ENCODE peak calls at places on chromosome 15, in six cellular contexts. G is IMR-90, N is H1, P is mesenchymal stem cell, A is neuronal stem cell, Y is trophoblast cell. B is an unnamed sample.

GRCh38 chr15:97235285-97235985 is 725.1 kb upstream of the ARRDC4 start:
- DNase-seq in G (peak; percentile 39), N (no peak), P (peak; percentile 64), A (peak; percentile 66), Y (peak; percentile 11), B (peak; percentile 63)

GRCh38 chr15:61157933-61158332 is 71.2 kb downstream of the RORA start:
- DNase-seq in G (no peak), N (no peak), P (no peak), A (no peak), Y (no peak), B (no peak)

GRCh38 chr15:99324082-99324620 is 72.9 kb downstream of the LRRC28 start:
- DNase-seq in G (peak; percentile 83), N (no peak), P (peak; percentile 71), A (no peak), Y (peak; percentile 39), B (no peak)

GRCh38 chr15:72927451-72927850 is 124.8 kb upstream of the NEO1 start:
- DNase-seq in G (no peak), N (no peak), P (no peak), A (no peak), Y (no peak), B (no peak)

GRCh38 chr15:79053894-79054293 is 36.7 kb downstream of the RASGRF1 start:
- DNase-seq in G (no peak), N (no peak), P (no peak), A (no peak), Y (no peak), B (no peak)

GRCh38 chr15:66844747-66845145 is 142.7 kb downstream of the SMAD6 start:
- DNase-seq in G (no peak), N (no peak), P (no peak), A (no peak), Y (no peak), B (no peak)

GRCh38 chr15:48924528-48925393 is 39.0 kb downstream of the SHC4 start:
- DNase-seq in G (peak; percentile 12), N (no peak), P (no peak), A (no peak), Y (no peak), B (no peak)

GRCh38 chr15:44015555-44015954 is 179.5 kb downstream of the FRMD5 start:
- DNase-seq in G (no peak), N (no peak), P (no peak), A (no peak), Y (no peak), B (no peak)

GRCh38 chr15:55902975-55903374 is 90.4 kb downstream of the NEDD4 start:
- DNase-seq in G (peak; percentile 50), N (no peak), P (peak; percentile 39), A (no peak), Y (no peak), B (no peak)

GRCh38 chr15:100863406-100864198 is 16.0 kb upstream of the ALDH1A3 start:
- DNase-seq in G (peak; percentile 90), N (no peak), P (peak; percentile 96), A (no peak), Y (no peak), B (no peak)

GRCh38 chr15:89067751-89068150 is 20.5 kb upstream of the ABHD2 start:
- DNase-seq in G (peak; percentile 61), N (no peak), P (no peak), A (no peak), Y (no peak), B (no peak)

GRCh38 chr15:97401970-97402369 is 558.5 kb upstream of the ARRDC4 start:
- DNase-seq in G (no peak), N (no peak), P (no peak), A (no peak), Y (no peak), B (no peak)

GRCh38 chr15:47194718-47195117 is 522.6 kb upstream of the SEMA6D start:
- DNase-seq in G (peak; percentile 66), N (no peak), P (peak; percentile 59), A (no peak), Y (no peak), B (peak; percentile 59)

GRCh38 chr15:101113114-101114005 is 138.5 kb downstream of the CHSY1 start:
- DNase-seq in G (no peak), N (no peak), P (no peak), A (no peak), Y (no peak), B (no peak)

GRCh38 chr15:37891754-37892368 is 42.6 kb upstream of the TMCO5A start:
- DNase-seq in G (peak; percentile 70), N (no peak), P (peak; percentile 64), A (peak; percentile 39), Y (peak; percentile 3), B (peak; percentile 63)

GRCh38 chr15:23038741-23039150 is 623 bp downstream of the TUBGCP5 start:
- DNase-seq in G (peak; percentile 53), N (no peak), P (peak; percentile 75), A (no peak), Y (no peak), B (peak; percentile 52)

GRCh38 chr15:85993116-85993515 is 86.6 kb upstream of the AGBL1 start:
- DNase-seq in G (no peak), N (no peak), P (no peak), A (no peak), Y (no peak), B (no peak)

GRCh38 chr15:47885921-47886320 is 168.6 kb downstream of the SEMA6D start:
- DNase-seq in G (peak; percentile 28), N (no peak), P (peak; percentile 86), A (no peak), Y (no peak), B (peak; percentile 35)

GRCh38 chr15:72182244-72182643 is 15.3 kb downstream of the GRAMD2A start:
- DNase-seq in G (no peak), N (no peak), P (no peak), A (no peak), Y (no peak), B (no peak)

GRCh38 chr15:56533741-56534416 is 68.9 kb upstream of the MNS1 start:
- DNase-seq in G (no peak), N (no peak), P (no peak), A (no peak), Y (no peak), B (no peak)

GRCh38 chr15:90823455-90823974 is 44.9 kb upstream of the FURIN start:
- DNase-seq in G (no peak), N (no peak), P (no peak), A (no peak), Y (peak; percentile 7), B (no peak)

GRCh38 chr15:79874242-79874641 is 22.6 kb downstream of the MTHFS start:
- DNase-seq in G (no peak), N (no peak), P (no peak), A (no peak), Y (no peak), B (peak; percentile 50)

GRCh38 chr15:62964251-62964650 is 78.3 kb upstream of the TPM1 start:
- DNase-seq in G (peak; percentile 12), N (no peak), P (no peak), A (no peak), Y (no peak), B (no peak)

GRCh38 chr15:50777045-50777444 is 11.5 kb upstream of the SPPL2A start:
- DNase-seq in G (no peak), N (no peak), P (no peak), A (no peak), Y (no peak), B (no peak)

GRCh38 chr15:45347033-45347432 is 31.3 kb downstream of the GATM start:
- DNase-seq in G (no peak), N (no peak), P (no peak), A (no peak), Y (no peak), B (peak; percentile 39)

GRCh38 chr15:78315686-78316085 is 16.3 kb upstream of the SKIC8 start:
- DNase-seq in G (no peak), N (no peak), P (no peak), A (no peak), Y (no peak), B (peak; percentile 88)

GRCh38 chr15:75648156-75649000 is 666 bp downstream of the SNX33 start:
- DNase-seq in G (no peak), N (no peak), P (peak; percentile 74), A (peak; percentile 72), Y (no peak), B (peak; percentile 82)

GRCh38 chr15:75650908-75651809 is 3.4 kb downstream of the SNX33 start:
- DNase-seq in G (no peak), N (no peak), P (peak; percentile 71), A (no peak), Y (no peak), B (no peak)

GRCh38 chr15:75649045-75649761 is 1.5 kb downstream of the SNX33 start:
- DNase-seq in G (no peak), N (no peak), P (no peak), A (no peak), Y (no peak), B (no peak)

GRCh38 chr15:75651810-75652543 is 4.3 kb downstream of the SNX33 start:
- DNase-seq in G (no peak), N (no peak), P (no peak), A (no peak), Y (no peak), B (no peak)

GRCh38 chr15:75649848-75650247 is 2.1 kb downstream of the SNX33 start:
- DNase-seq in G (no peak), N (no peak), P (no peak), A (no peak), Y (no peak), B (no peak)
- H3K4me3 ChIP-seq in G (peak overlapping the region; percentile 40), N (no peak overlapping the region), P (peak overlapping the region; percentile 94), A (peak overlapping the region; percentile 98), Y (no peak overlapping the region), B (no peak overlapping the region)

GRCh38 chr15:69224383-69224782 is 63.9 kb downstream of the GLCE start:
- DNase-seq in G (no peak), N (no peak), P (no peak), A (no peak), Y (no peak), B (peak; percentile 13)
- H3K18ac ChIP-seq in G (no peak overlapping the region), N (no peak overlapping the region), P (no peak overlapping the region), A (no peak overlapping the region), Y (no peak overlapping the region), B (no peak overlapping the region)

DNA sequence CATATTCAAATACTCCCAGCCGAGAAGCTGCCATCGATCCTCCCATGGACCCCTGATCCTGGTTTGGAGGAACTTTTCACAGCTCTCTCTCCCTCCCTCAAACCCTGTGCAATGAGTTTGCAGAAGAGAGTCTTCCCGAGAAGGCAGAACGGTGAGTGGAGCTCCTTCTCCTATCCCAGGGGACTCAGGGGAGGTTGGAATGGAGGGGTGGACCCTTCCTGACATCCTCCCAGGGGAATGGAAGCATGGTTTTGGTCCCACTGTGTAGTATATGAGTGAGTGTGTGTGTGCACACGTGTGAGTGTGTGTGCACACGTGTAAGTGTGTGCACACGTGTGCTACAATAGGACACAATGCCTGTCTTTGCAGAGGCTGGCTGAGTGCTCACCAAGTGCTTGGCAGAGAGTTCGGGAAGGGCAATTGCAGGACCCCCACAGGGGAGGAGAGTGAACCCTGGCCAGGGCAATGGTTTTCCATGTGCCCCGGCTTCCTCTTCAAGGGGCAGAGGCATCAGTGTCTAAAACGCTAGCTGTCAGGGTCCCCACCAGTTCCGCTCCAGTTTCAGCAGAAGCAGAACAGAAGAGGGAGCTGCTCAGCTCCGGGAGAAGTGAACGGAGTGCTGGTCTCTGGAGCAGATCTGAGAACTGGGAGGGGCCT is 13.8 kb upstream of the IL16 start:
- DNase-seq in G (no peak), N (no peak), P (no peak), A (no peak), Y (no peak), B (peak; percentile 43)
- H3K4me3 ChIP-seq in G (peak overlapping the region; percentile 43), N (no peak overlapping the region), P (peak overlapping the region; percentile 74), A (no peak overlapping the region), Y (no peak overlapping the region), B (no peak overlapping the region)

DNA sequence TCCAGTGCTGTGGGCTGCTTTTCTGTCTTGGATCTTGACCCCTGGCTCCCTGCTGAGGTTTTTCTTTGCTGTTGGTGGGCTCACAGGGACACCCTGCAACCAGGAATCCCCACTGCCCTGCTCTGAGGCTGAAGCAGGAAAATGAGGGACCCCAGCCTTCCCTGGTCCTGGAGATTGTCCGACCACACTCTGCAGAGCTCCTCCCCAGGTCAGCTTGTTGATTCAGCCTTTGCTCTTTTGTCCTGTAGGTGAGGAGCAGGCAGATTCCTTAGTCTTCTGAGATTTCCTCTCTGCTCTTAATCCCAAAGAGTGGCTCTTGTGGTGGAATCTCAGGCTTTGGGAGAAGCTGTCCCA is 194.5 kb downstream of the RPLP1 start:
- DNase-seq in G (no peak), N (no peak), P (no peak), A (no peak), Y (no peak), B (peak; percentile 30)
- H3K18ac ChIP-seq in G (no peak overlapping the region), N (peak overlapping the region; percentile 51), P (no peak overlapping the region), A (peak overlapping the region; percentile 9), Y (no peak overlapping the region), B (no peak overlapping the region)